ENCODE peak calls at places on chromosome 16, in ten cellular contexts. W is tibial nerve, A is BE2C, N is HFF-Myc, K is mesothelial cell of epicardium, I is upper lobe of left lung, T is endothelial cell, H is pancreas, U is adrenal gland, Z is activated B cell treated with CpG ODN at 0.5 μM for 24 hours. Q is an unnamed sample.

GRCh38 chr16:22250522-22250921 is 44.4 kb downstream of the EEF2K start:
- DNase-seq in A (no peak), I (no peak), N (no peak), Z (no peak), K (no peak), H (no peak), U (no peak), T (no peak), W (no peak), Q (no peak)

GRCh38 chr16:68328151-68328859 is 17.5 kb downstream of the PRMT7 start:
- DNase-seq in U (peak; percentile 89), N (peak; percentile 63), T (peak; percentile 79), K (peak; percentile 85), A (peak; percentile 82), I (peak; percentile 88), H (peak; percentile 67), Z (peak; percentile 61), W (peak; percentile 85), Q (peak; percentile 66)

GRCh38 chr16:3095869-3096268 is 3.2 kb downstream of the ZSCAN10 start:
- DNase-seq in N (no peak), I (peak; percentile 66), U (no peak), W (no peak), H (no peak), A (no peak), K (no peak), Z (peak; percentile 53), T (no peak), Q (no peak)

GRCh38 chr16:51420247-51420646 is 269.2 kb upstream of the SALL1 start:
- DNase-seq in K (no peak), Z (no peak), W (no peak), H (no peak), U (no peak), T (no peak), N (no peak), A (no peak), I (no peak), Q (no peak)

GRCh38 chr16:87216148-87216823 is 100.9 kb downstream of the C16orf95 start:
- DNase-seq in W (peak; percentile 46), A (no peak), K (no peak), H (no peak), I (no peak), Z (no peak), T (no peak), N (no peak), U (no peak), Q (no peak)

GRCh38 chr16:87464691-87465300 is 28.0 kb downstream of the ZCCHC14 start:
- DNase-seq in U (peak; percentile 90), H (peak; percentile 73), Z (no peak), N (peak; percentile 67), I (peak; percentile 87), T (peak; percentile 45), K (no peak), W (peak; percentile 81), A (peak; percentile 47), Q (peak; percentile 76)

GRCh38 chr16:67563708-67564468 is 1.6 kb downstream of the CTCF start:
- DNase-seq in N (peak; percentile 33), A (no peak), U (peak; percentile 74), W (peak; percentile 66), H (peak; percentile 38), T (no peak), Z (no peak), I (peak; percentile 76), K (no peak), Q (no peak)

GRCh38 chr16:84739349-84740124 is 39.7 kb downstream of the USP10 start:
- DNase-seq in N (no peak), W (no peak), U (no peak), K (no peak), Z (no peak), I (no peak), H (no peak), A (no peak), T (no peak), Q (no peak)

GRCh38 chr16:29809850-29810698 is 1.9 kb upstream of the PRRT2 start:
- DNase-seq in I (no peak), U (peak; percentile 50), T (no peak), H (no peak), A (peak; percentile 54), W (no peak), N (no peak), Z (no peak), K (no peak), Q (no peak)

GRCh38 chr16:23145186-23145585 is 4.1 kb downstream of the USP31 start:
- DNase-seq in T (no peak), A (no peak), H (no peak), U (no peak), W (no peak), K (no peak), I (no peak), Z (no peak), N (no peak), Q (no peak)

GRCh38 chr16:78446486-78446885 is 347.0 kb downstream of the WWOX start:
- DNase-seq in W (no peak), H (no peak), K (no peak), T (no peak), U (no peak), A (no peak), Z (no peak), N (no peak), I (no peak), Q (no peak)

GRCh38 chr16:66705790-66706505 is 9.4 kb upstream of the CMTM4 start:
- DNase-seq in U (peak; percentile 47), K (no peak), I (peak; percentile 76), A (peak; percentile 20), H (no peak), W (peak; percentile 41), T (no peak), N (no peak), Z (no peak), Q (no peak)

GRCh38 chr16:48350716-48351115 is 34.5 kb downstream of the SIAH1 start:
- DNase-seq in I (no peak), U (no peak), K (no peak), H (no peak), W (no peak), A (no peak), Z (no peak), N (no peak), T (no peak), Q (no peak)

DNA sequence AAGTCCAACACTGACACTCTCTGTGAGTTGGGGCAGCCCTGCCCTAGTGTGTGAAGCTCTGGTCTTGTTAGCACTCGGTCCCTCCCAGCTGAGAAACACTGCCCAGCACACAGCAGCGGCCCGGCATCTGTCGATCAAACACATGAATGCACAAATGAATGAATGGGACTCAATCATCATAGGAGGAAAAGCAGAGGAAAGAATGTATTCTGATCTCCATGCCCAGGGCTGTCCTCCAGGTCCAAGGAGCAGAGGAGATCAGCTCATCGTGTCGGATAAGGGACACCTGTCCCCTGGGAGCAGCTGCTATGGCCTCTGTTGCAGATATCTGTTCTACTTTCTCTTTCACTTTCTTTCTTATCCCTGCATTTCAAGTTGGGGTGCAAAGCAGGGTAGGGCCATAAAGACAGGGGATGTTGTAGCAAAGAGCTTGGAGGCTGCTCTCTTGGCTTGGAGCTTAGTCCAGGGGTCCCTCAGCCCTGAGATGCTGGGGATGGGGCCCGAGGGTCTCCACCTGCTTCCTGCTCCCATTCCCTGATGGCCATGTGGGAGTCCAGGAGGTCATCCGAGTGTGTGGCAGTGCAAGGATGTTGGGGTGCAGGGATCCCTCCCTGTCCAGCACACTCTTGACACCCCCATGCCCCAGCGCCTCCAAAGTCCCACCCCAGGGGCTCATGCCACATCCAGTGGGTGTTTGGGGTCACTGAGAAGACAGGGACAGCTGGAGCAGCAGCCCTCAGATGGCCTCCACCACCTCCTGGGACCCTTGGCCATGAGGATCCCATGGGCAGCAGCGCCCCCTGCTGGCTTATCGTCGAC is 88.2 kb downstream of the IRF8 start:
- DNase-seq in U (no peak), W (no peak), A (peak; percentile 43), Z (peak; percentile 36), I (no peak), N (no peak), T (peak; percentile 56), K (no peak), H (no peak), Q (no peak)
- TF ChIP-seq CTCF in U (no peak), W (peak; percentile 48), A (peak; percentile 20), Z (no peak), I (peak; percentile 39), N (peak; percentile 24), T (peak; percentile 76), K (peak; percentile 49), H (no peak), Q (no peak)

DNA sequence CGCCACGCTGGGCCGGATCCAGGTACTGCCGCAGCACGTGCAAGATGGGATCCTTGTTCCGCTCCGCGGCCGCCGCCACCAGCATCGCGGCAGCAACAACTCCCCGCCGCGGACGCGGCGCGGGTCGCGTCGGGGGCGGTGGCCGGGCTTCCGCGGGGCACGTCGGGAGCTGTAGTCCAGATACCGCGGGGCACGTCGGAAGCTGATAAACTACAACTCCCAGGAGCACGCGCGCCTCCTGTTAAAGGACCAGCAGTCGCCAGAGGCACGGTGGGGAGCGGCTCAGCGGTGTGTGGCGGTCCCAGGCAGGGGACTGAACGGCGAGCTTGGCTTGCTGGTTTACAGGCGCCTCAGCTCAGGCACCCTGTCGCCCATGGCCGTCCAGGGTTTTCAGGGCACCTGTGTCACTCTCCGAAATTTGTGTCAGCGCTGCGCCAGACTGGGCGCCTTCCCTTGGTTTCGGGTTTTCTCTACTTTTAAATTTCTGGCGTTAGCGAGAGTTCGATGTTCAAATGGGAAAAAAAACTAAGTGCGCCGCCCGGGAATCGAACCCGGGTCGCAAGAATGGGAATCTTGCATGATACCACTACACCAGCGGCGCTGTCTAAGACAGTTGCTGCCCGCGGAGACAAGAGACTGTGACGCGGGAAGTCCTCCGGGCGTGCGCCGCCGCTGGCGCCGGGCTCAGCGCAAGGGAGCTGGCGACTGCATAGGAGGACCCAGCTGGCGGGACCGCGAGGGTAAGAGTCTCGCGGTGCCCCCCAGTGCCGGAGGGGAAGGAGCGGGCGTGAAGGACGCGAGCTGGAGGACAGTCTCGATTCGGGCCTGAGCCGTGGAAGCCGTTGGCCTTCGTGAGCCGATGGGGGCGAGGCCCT is at the start of gene METTL26:
- DNase-seq in T (peak; percentile 88), K (peak; percentile 98), W (peak; percentile 96), A (peak; percentile 98), Z (peak; percentile 91), N (no peak), I (peak; percentile 98), U (peak; percentile 97), H (peak; percentile 94), Q (peak; percentile 95)
- TF ChIP-seq CTCF in T (no peak), K (no peak), W (no peak), A (no peak), Z (no peak), N (no peak), I (no peak), U (no peak), H (no peak), Q (no peak)

GRCh38 chr16:71969353-71969752 is 30.8 kb downstream of the PKD1L3 start:
- DNase-seq in H (no peak), A (no peak), W (no peak), K (no peak), T (no peak), U (no peak), I (no peak), N (no peak), Z (no peak), Q (no peak)
- TF ChIP-seq CTCF in H (no peak), A (no peak), W (no peak), K (no peak), T (no peak), U (no peak), I (no peak), N (no peak), Z (no peak), Q (no peak)

GRCh38 chr16:71216714-71217113 is 13.8 kb downstream of the HYDIN start:
- DNase-seq in Z (no peak), A (no peak), H (no peak), I (no peak), W (no peak), T (no peak), K (no peak), U (no peak), N (no peak), Q (no peak)

GRCh38 chr16:71214771-71215381 is 15.6 kb downstream of the HYDIN start:
- DNase-seq in Z (no peak), U (no peak), T (no peak), I (no peak), A (no peak), N (no peak), H (no peak), K (no peak), W (no peak), Q (no peak)
- TF ChIP-seq CTCF in Z (no peak), U (no peak), T (no peak), I (no peak), A (no peak), N (no peak), H (no peak), K (no peak), W (no peak), Q (no peak)

Q was measured in omental fat pad.